ENCODE peak calls at places on chromosomes 16 and 17, in six cellular contexts. W, B, Q, I, X and P are unnamed samples.

GRCh38 chr17:65537845-65538678 is 23.4 kb downstream of the AXIN2 start:
- DNase-seq in X (no peak), W (no peak), I (no peak), Q (no peak), B (no peak), P (no peak)

GRCh38 chr17:76032073-76032779 is 5.1 kb upstream of the EVPL start:
- DNase-seq in W (no peak), I (no peak), X (no peak), Q (no peak), B (peak), P (no peak)

GRCh38 chr17:76811028-76811427 is 57.2 kb upstream of the MGAT5B start:
- DNase-seq in W (no peak), Q (no peak), X (no peak), B (no peak), I (no peak), P (no peak)

GRCh38 chr17:64707077-64707591 is 45.0 kb upstream of the SMURF2 start:
- DNase-seq in I (no peak), B (peak), W (no peak), X (peak), Q (peak), P (peak)

GRCh38 chr16:72291531-72291981 is 119.6 kb upstream of the PMFBP1 start:
- DNase-seq in B (peak), X (peak), Q (no peak), W (no peak), I (no peak), P (peak)

GRCh38 chr16:1063728-1064127 is 8.8 kb upstream of the SSTR5 start:
- DNase-seq in Q (no peak), W (no peak), X (no peak), I (no peak), B (no peak), P (no peak)

GRCh38 chr17:58320163-58320558 is 8.4 kb downstream of the TSPOAP1 start:
- DNase-seq in B (no peak), W (no peak), Q (no peak), X (no peak), I (no peak), P (no peak)

GRCh38 chr17:28950017-28950751 is 1.1 kb downstream of the PHF12 start:
- DNase-seq in I (peak), W (no peak), Q (peak), B (peak), X (no peak), P (peak)

GRCh38 chr16:6099102-6099501 is 1001.5 kb upstream of the EEF2KMT start:
- DNase-seq in X (no peak), B (no peak), Q (no peak), I (no peak), W (no peak), P (no peak)

GRCh38 chr16:78240459-78241222 is 141.2 kb downstream of the WWOX start:
- DNase-seq in X (no peak), B (peak), Q (peak), I (no peak), W (no peak), P (no peak)

GRCh38 chr16:70254095-70254964 is 2.6 kb upstream of the EXOSC6 start:
- DNase-seq in X (no peak), W (no peak), B (no peak), I (no peak), Q (no peak), P (no peak)

GRCh38 chr17:75832652-75833400 is 11.4 kb downstream of the UNC13D start:
- DNase-seq in X (no peak), I (no peak), W (no peak), Q (no peak), B (no peak), P (no peak)

GRCh38 chr17:12877953-12878669 is 88.8 kb downstream of the ARHGAP44 start:
- DNase-seq in X (no peak), Q (no peak), B (no peak), I (no peak), W (no peak), P (no peak)

GRCh38 chr16:56295739-56296527 is 104.6 kb downstream of the GNAO1 start:
- DNase-seq in I (peak), X (no peak), B (no peak), Q (no peak), W (no peak), P (no peak)

GRCh38 chr17:81487487-81488275 is 24.9 kb downstream of the ACTG1 start:
- DNase-seq in Q (peak), W (peak), B (peak), I (peak), X (no peak), P (peak)

GRCh38 chr17:80457236-80457856 is 19.1 kb downstream of the NPTX1 start:
- DNase-seq in X (no peak), Q (no peak), B (peak), I (no peak), W (no peak), P (no peak)

GRCh38 chr16:88327566-88328312 is 55.0 kb upstream of the ZNF469 start:
- DNase-seq in B (no peak), I (no peak), W (no peak), X (no peak), Q (no peak), P (no peak)

GRCh38 chr16:58644765-58645487 is 15.3 kb upstream of the CNOT1 start:
- DNase-seq in W (no peak), I (no peak), B (peak), X (no peak), Q (no peak), P (no peak)

GRCh38 chr17:20009302-20010098 is at the start of gene SPECC1:
- DNase-seq in I (peak), B (peak), X (no peak), W (peak), Q (peak), P (peak)

GRCh38 chr16:83953796-83954576 is 946 bp downstream of the OSGIN1 start:
- DNase-seq in I (peak), W (no peak), X (no peak), B (peak), Q (no peak), P (peak)

GRCh38 chr16:3950343-3951193 is 70.1 kb upstream of the CREBBP start:
- DNase-seq in B (peak), W (no peak), I (no peak), X (peak), Q (peak), P (peak)

GRCh38 chr16:54411555-54411954 is 125.0 kb upstream of the IRX3 start:
- DNase-seq in W (no peak), X (no peak), Q (no peak), I (no peak), B (no peak), P (no peak)

GRCh38 chr17:64706224-64707076 is 44.3 kb upstream of the SMURF2 start:
- DNase-seq in I (no peak), W (no peak), X (no peak), B (peak), Q (peak), P (peak)

GRCh38 chr16:19872935-19873334 is 11.7 kb downstream of the GPRC5B start:
- DNase-seq in W (no peak), I (no peak), Q (no peak), B (no peak), X (no peak), P (no peak)

GRCh38 chr17:26962255-26963162 is 331.4 kb upstream of the WSB1 start:
- DNase-seq in X (no peak), Q (no peak), I (no peak), W (no peak), B (no peak), P (no peak)

GRCh38 chr17:19702231-19702641 is 14.1 kb downstream of the SLC47A2 start:
- DNase-seq in X (no peak), Q (no peak), B (no peak), I (no peak), W (no peak), P (peak)

GRCh38 chr17:53193044-53193443 is 629.7 kb upstream of the KIF2B start:
- DNase-seq in Q (no peak), B (no peak), I (no peak), X (no peak), W (no peak), P (no peak)

GRCh38 chr16:180921-181667 is 835 bp downstream of the HBQ1 start:
- DNase-seq in W (peak), X (no peak), I (peak), Q (peak), B (peak), P (peak)

GRCh38 chr17:41519501-41520224 is 973 bp upstream of the KRT15 start:
- DNase-seq in B (peak), I (no peak), W (no peak), X (no peak), Q (peak), P (peak)

GRCh38 chr16:86991679-86992078 is 325.5 kb downstream of the C16orf95 start:
- DNase-seq in X (no peak), B (no peak), I (no peak), W (no peak), Q (no peak), P (peak)

GRCh38 chr16:81469710-81470481 is 25.3 kb downstream of the CMIP start:
- DNase-seq in I (peak), Q (no peak), W (no peak), X (no peak), B (no peak), P (no peak)

GRCh38 chr17:58370716-58371115 is 18.7 kb upstream of the SUPT4H1 start:
- DNase-seq in I (no peak), B (no peak), W (no peak), Q (no peak), X (no peak), P (no peak)

GRCh38 chr17:58332720-58333395 is 4.3 kb upstream of the TSPOAP1 start:
- DNase-seq in Q (no peak), W (no peak), I (peak), B (no peak), X (no peak), P (no peak)

GRCh38 chr17:44599298-44600175 is 42.3 kb downstream of the FZD2 start:
- DNase-seq in B (peak), Q (peak), I (no peak), W (no peak), X (peak), P (peak)

GRCh38 chr17:20998571-20999043 is 44.2 kb downstream of the USP22 start:
- DNase-seq in B (no peak), X (no peak), Q (no peak), W (no peak), I (no peak), P (no peak)

GRCh38 chr17:77819497-77819896 is 139.0 kb upstream of the TNRC6C start:
- DNase-seq in B (no peak), I (no peak), Q (no peak), X (no peak), W (no peak), P (no peak)

GRCh38 chr17:47808036-47808829 is 13.4 kb downstream of the OSBPL7 start:
- DNase-seq in B (no peak), X (no peak), I (no peak), Q (no peak), W (no peak), P (no peak)

GRCh38 chr16:24118126-24118821 is 137.9 kb upstream of the CACNG3 start:
- DNase-seq in I (no peak), W (no peak), Q (no peak), X (no peak), B (no peak), P (no peak)

GRCh38 chr16:55116165-55116894 is 185.7 kb downstream of the IRX5 start:
- DNase-seq in W (no peak), B (no peak), Q (peak), X (no peak), I (no peak), P (peak)

GRCh38 chr17:82238562-82239201 is 9.8 kb downstream of the SLC16A3 start:
- DNase-seq in I (no peak), B (no peak), W (peak), Q (peak), X (no peak), P (peak)